ENCODE peak calls at places on chromosome 18, in four cellular contexts. Z, S, V and A are unnamed samples.

GRCh38 chr18:29328932-29329331 is 1152.0 kb upstream of the CDH2 start:
- DNase-seq in Z (no peak), S (no peak), V (no peak), A (no peak)

GRCh38 chr18:48222118-48222517 is 187.1 kb downstream of the ZBTB7C start:
- DNase-seq in V (no peak), Z (peak), S (peak), A (no peak)

GRCh38 chr18:59921384-59921891 is 21.6 kb downstream of the PMAIP1 start:
- DNase-seq in S (no peak), Z (no peak), V (no peak), A (no peak)

GRCh38 chr18:51009071-51009470 is 20.9 kb upstream of the SMAD4 start:
- DNase-seq in Z (peak), S (no peak), V (no peak), A (no peak)

GRCh38 chr18:43398601-43399000 is 121.3 kb upstream of the SYT4 start:
- DNase-seq in V (no peak), S (no peak), Z (no peak), A (no peak)

GRCh38 chr18:47932603-47933002 is 2.1 kb upstream of the SMAD2 start:
- DNase-seq in S (no peak), Z (peak), V (no peak), A (no peak)

GRCh38 chr18:3790702-3791101 is 340.7 kb downstream of the TGIF1 start:
- DNase-seq in Z (peak), S (peak), V (no peak), A (no peak)

GRCh38 chr18:78977627-78978271 is 1.9 kb upstream of the SALL3 start:
- DNase-seq in S (no peak), V (no peak), Z (no peak), A (no peak)

GRCh38 chr18:78686976-78687685 is 292.5 kb upstream of the SALL3 start:
- DNase-seq in V (no peak), Z (no peak), S (no peak), A (no peak)

GRCh38 chr18:80243204-80243603 is 4.1 kb downstream of the PARD6G start:
- DNase-seq in Z (no peak), S (no peak), V (no peak), A (no peak)

GRCh38 chr18:69777248-69777647 is 170.4 kb downstream of the CD226 start:
- DNase-seq in V (no peak), S (no peak), Z (no peak), A (no peak)

GRCh38 chr18:45324489-45325111 is 290.7 kb upstream of the SLC14A2 start:
- DNase-seq in S (peak), Z (no peak), V (peak), A (peak)

GRCh38 chr18:45447364-45448265 is 167.7 kb upstream of the SLC14A2 start:
- DNase-seq in V (no peak), Z (no peak), S (no peak), A (no peak)

GRCh38 chr18:67634631-67635338 is 118.3 kb upstream of the DSEL start:
- DNase-seq in S (no peak), V (no peak), Z (peak), A (no peak)

GRCh38 chr18:59561596-59561995 is 135.6 kb downstream of the CCBE1 start:
- DNase-seq in V (no peak), Z (no peak), S (no peak), A (no peak)

GRCh38 chr18:6370410-6370809 is 44.3 kb downstream of the L3MBTL4 start:
- DNase-seq in Z (no peak), V (no peak), S (no peak), A (no peak)

GRCh38 chr18:3071676-3072075 is 58.7 kb upstream of the LPIN2 start:
- DNase-seq in Z (no peak), S (no peak), V (no peak), A (no peak)

GRCh38 chr18:41965856-41966255 is 10.8 kb downstream of the PIK3C3 start:
- DNase-seq in Z (no peak), S (no peak), V (no peak), A (no peak)

GRCh38 chr18:7646174-7646886 is 79.2 kb downstream of the PTPRM start:
- DNase-seq in S (no peak), V (no peak), Z (no peak), A (no peak)

GRCh38 chr18:67199993-67200617 is 316.4 kb downstream of the DSEL start:
- DNase-seq in V (peak), Z (peak), S (no peak), A (no peak)

GRCh38 chr18:70365361-70365760 is 76.5 kb downstream of the SOCS6 start:
- DNase-seq in Z (no peak), V (no peak), S (no peak), A (no peak)

GRCh38 chr18:26134110-26134509 is 441 bp downstream of the PSMA8 start:
- DNase-seq in V (no peak), Z (no peak), S (no peak), A (no peak)

GRCh38 chr18:34598136-34598635 is 111.9 kb upstream of the DTNA start:
- DNase-seq in S (no peak), Z (no peak), V (no peak), A (no peak)

GRCh38 chr18:34158881-34159690 is 65.6 kb downstream of the NOL4 start:
- DNase-seq in Z (peak), S (peak), V (peak), A (no peak)

GRCh38 chr18:10454800-10455550 is 540 bp downstream of the APCDD1 start:
- DNase-seq in Z (peak), S (peak), V (peak), A (no peak)

GRCh38 chr18:34709104-34709503 is 994 bp upstream of the DTNA start:
- DNase-seq in Z (no peak), S (peak), V (no peak), A (no peak)

GRCh38 chr18:70422061-70422965 is 133.5 kb downstream of the SOCS6 start:
- DNase-seq in S (peak), Z (no peak), V (peak), A (peak)

GRCh38 chr18:11366410-11366809 is 217.0 kb upstream of the PIEZO2 start:
- DNase-seq in V (no peak), Z (peak), S (no peak), A (no peak)

GRCh38 chr18:48910972-48911545 is 39.7 kb downstream of the SMAD7 start:
- DNase-seq in Z (no peak), V (no peak), S (no peak), A (no peak)

GRCh38 chr18:38940863-38941531 is 1375.4 kb upstream of the CELF4 start:
- DNase-seq in S (no peak), Z (no peak), V (no peak), A (no peak)

GRCh38 chr18:29873211-29873610 is 1169.3 kb downstream of the DSC3 start:
- DNase-seq in S (no peak), Z (no peak), V (no peak), A (no peak)

GRCh38 chr18:31042391-31043181 is at the start of gene DSC3:
- DNase-seq in Z (peak), S (no peak), V (no peak), A (no peak)

GRCh38 chr18:58266291-58266690 is 222.3 kb downstream of the NEDD4L start:
- DNase-seq in Z (no peak), V (no peak), S (no peak), A (no peak)

GRCh38 chr18:58264846-58265245 is 220.8 kb downstream of the NEDD4L start:
- DNase-seq in Z (no peak), S (no peak), V (no peak), A (no peak)

GRCh38 chr18:58263733-58264469 is 219.9 kb downstream of the NEDD4L start:
- DNase-seq in V (no peak), S (no peak), Z (no peak), A (no peak)

GRCh38 chr18:58262581-58262980 is 218.6 kb downstream of the NEDD4L start:
- DNase-seq in Z (no peak), V (no peak), S (no peak), A (no peak)

GRCh38 chr18:58263055-58263732 is 219.2 kb downstream of the NEDD4L start:
- DNase-seq in S (no peak), Z (no peak), V (no peak), A (no peak)
- H3K27ac ChIP-seq in S (peak), Z (no peak), V (no peak), A (peak)

DNA sequence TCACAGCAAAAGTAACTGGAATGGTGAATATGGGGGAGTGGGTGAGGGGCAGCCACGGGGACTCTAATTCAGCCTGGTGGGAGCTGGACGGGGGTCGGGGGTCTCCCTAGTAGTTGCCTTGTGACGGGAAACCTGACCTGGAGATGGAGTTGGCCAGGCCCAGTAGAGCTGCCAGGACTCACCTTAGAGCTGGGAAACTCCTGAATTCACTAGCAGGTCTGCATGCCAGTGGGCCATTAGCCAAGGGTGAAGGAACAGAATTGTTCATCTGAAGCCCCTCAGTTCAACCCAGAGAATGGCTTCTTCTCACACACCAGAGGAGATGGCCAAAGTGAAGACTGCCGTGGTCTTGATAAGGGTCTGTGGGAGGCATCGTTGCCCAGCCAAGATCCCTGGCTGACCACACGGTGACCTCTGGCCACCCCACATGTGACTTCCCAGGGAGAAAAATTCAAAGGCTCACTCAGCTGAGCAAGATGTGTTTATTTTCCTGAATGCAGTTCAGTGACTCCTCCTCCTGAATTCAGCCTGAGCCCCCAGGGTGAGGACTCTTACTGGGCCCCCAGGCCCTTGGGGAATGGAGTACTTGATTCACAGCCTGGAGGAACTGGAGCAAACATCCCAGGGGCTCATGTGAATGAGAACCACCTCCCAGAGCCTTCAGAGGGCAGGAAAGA is 25.1 kb downstream of the MOCOS start:
- DNase-seq in V (no peak), Z (no peak), S (no peak), A (no peak)
- TF ChIP-seq CTCF in V (no peak), Z (peak), S (no peak), A (no peak)

GRCh38 chr18:76519156-76519549 is 24.1 kb upstream of the ZNF516 start:
- DNase-seq in V (no peak), S (peak), Z (peak), A (no peak)
- H3K27ac ChIP-seq in V (peak), S (peak), Z (no peak), A (peak)

DNA sequence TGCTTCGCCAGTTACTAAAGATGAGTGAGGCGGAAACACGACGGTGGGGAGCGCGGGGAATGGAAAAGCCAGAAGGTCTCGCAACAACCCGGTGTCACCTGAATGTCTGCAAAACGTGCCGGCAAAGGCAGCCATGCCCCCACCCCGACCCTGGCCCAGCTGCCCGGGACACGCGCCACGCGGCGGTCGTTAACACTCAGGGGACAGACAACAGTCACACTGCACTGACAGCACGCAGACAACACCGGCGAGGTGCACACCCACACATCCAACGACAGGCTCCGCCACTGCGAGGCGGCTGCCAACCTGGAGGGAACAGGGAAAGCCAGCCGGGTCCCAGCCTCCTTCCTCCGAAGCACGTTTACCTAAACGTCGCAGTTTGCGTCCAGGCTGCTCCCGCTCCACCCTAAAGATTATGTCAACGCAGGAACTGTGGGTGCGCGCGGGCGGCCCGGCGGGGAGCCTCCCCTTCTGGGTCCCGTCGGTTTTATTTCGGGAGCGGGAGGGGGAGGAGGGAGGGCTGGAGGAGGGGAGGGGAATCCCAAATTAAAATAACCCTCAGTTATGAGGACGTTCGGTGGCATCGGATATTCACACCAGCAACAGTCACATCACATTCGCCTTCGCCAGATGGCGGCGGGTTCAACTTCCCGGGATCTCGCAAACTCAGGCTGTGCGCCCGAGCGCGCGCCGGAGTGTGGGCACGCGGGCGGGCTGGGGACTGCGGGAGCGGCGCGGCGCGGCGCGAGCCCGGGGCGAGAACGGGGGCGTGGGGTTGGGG is 694 bp downstream of the PTGR3 start:
- DNase-seq in S (peak), V (peak), Z (peak), A (no peak)
- TF ChIP-seq CTCF in S (no peak), V (no peak), Z (no peak), A (no peak)

GRCh38 chr18:63284173-63284765 is 35.3 kb downstream of the BCL2 start:
- DNase-seq in S (no peak), Z (no peak), V (no peak), A (no peak)

GRCh38 chr18:63283305-63283704 is 36.3 kb downstream of the BCL2 start:
- DNase-seq in S (no peak), V (no peak), Z (no peak), A (no peak)

GRCh38 chr18:63284861-63285260 is 34.7 kb downstream of the BCL2 start:
- DNase-seq in S (no peak), Z (no peak), V (no peak), A (no peak)

GRCh38 chr18:63285332-63285731 is 34.2 kb downstream of the BCL2 start:
- DNase-seq in Z (no peak), V (no peak), S (no peak), A (no peak)

GRCh38 chr18:63286926-63287325 is 32.6 kb downstream of the BCL2 start:
- DNase-seq in S (no peak), V (no peak), Z (no peak), A (no peak)
- H3K27ac ChIP-seq in S (peak), V (peak), Z (no peak), A (no peak)